ENCODE peak calls at places on chromosomes 1 and 21, in seven cellular contexts. Y is thoracic aorta, Q is mesothelial cell of epicardium, W is glutamatergic neuron, J is left colon, H is NCI-H1105 treated with DMSO at 0.1 percent for 48 hours, O is kidney tubule cell. M is an unnamed sample.

GRCh38 chr1:48688102-48688760 is 88.5 kb downstream of the BEND5 start:
- DNase-seq in Q (no peak), O (peak), Y (no peak), H (no peak), W (no peak), J (no peak), M (no peak)

GRCh38 chr1:34780528-34780927 is 486 bp upstream of the GJB3 start:
- DNase-seq in H (no peak), Q (no peak), O (no peak), Y (no peak), J (no peak), W (no peak), M (no peak)

GRCh38 chr1:206866062-206866461 is 639 bp downstream of the IL20 start:
- DNase-seq in Y (no peak), Q (no peak), O (no peak), J (no peak), H (no peak), W (no peak), M (no peak)

GRCh38 chr1:72062584-72062983 is 219.8 kb downstream of the NEGR1 start:
- DNase-seq in W (no peak), H (peak), O (no peak), Y (no peak), J (no peak), Q (no peak), M (no peak)

GRCh38 chr1:19213580-19213979 is 3.5 kb upstream of the UBR4 start:
- DNase-seq in W (no peak), Y (no peak), H (no peak), J (no peak), O (no peak), Q (no peak), M (no peak)

GRCh38 chr1:214337536-214337935 is 56.6 kb downstream of the SMYD2 start:
- DNase-seq in H (no peak), Y (no peak), O (peak), Q (no peak), W (no peak), J (no peak), M (no peak)

GRCh38 chr1:24502168-24503002 is at the start of gene RCAN3:
- DNase-seq in O (peak), H (peak), J (peak), Y (peak), Q (peak), W (peak), M (peak)

GRCh38 chr1:167899253-167899681 is 14.7 kb downstream of the ADCY10 start:
- DNase-seq in J (no peak), W (no peak), O (no peak), Q (no peak), Y (peak), H (no peak), M (no peak)

GRCh38 chr1:43274125-43274803 is 4.5 kb downstream of the TMEM125 start:
- DNase-seq in O (peak), H (no peak), Q (no peak), J (no peak), Y (no peak), W (no peak), M (no peak)

GRCh38 chr21:39502631-39503030 is 50.9 kb downstream of the SH3BGR start:
- DNase-seq in H (no peak), Q (no peak), W (no peak), O (no peak), Y (no peak), J (no peak), M (no peak)

GRCh38 chr1:219990782-219991510 is 55.4 kb downstream of the EPRS1 start:
- DNase-seq in W (no peak), Y (no peak), H (peak), O (peak), Q (no peak), J (no peak), M (peak)

GRCh38 chr1:46094454-46094853 is 38.0 kb downstream of the PIK3R3 start:
- DNase-seq in Q (no peak), W (no peak), J (no peak), Y (no peak), H (no peak), O (no peak), M (no peak)

GRCh38 chr1:218351617-218352438 is 6.7 kb downstream of the TGFB2 start:
- DNase-seq in J (no peak), H (no peak), Q (no peak), Y (no peak), O (no peak), W (no peak), M (no peak)